ENCODE peak calls at places on chromosomes 6 and 20, in nine cellular contexts. X is SK-N-SH, E is A549, K is retinal pigment epithelial cell, I is astrocyte of the cerebellum, V is prostate gland, M is psoas muscle, G is stomach, T is cardiac fibroblast. S is an unnamed sample.

GRCh38 chr20:50651676-50652075 is 39.7 kb downstream of the RIPOR3 start:
- DNase-seq in M (no peak), I (no peak), K (no peak), G (no peak), E (no peak), T (no peak), V (no peak), X (no peak), S (no peak)

GRCh38 chr20:16661738-16662137 is 68.1 kb upstream of the SNRPB2 start:
- DNase-seq in I (no peak), M (peak; percentile 74), V (no peak), G (no peak), E (no peak), K (no peak), X (no peak), T (no peak), S (no peak)

GRCh38 chr6:25042599-25042936 is 106.8 kb upstream of the RIPOR2 start:
- DNase-seq in K (no peak), M (no peak), I (no peak), E (no peak), G (no peak), V (no peak), T (no peak), X (no peak), S (no peak)

GRCh38 chr20:8631271-8631670 is 437.6 kb upstream of the PLCB4 start:
- DNase-seq in G (no peak), K (no peak), T (no peak), V (no peak), I (peak; percentile 81), X (no peak), M (no peak), E (no peak), S (no peak)

GRCh38 chr6:4928426-4928825 is 75.4 kb downstream of the RPP40 start:
- DNase-seq in I (no peak), K (no peak), G (no peak), M (no peak), T (peak; percentile 46), E (no peak), X (no peak), V (no peak), S (no peak)

GRCh38 chr6:141026504-141026903 is 1106.2 kb upstream of the GJE1 start:
- DNase-seq in E (no peak), V (peak; percentile 36), T (no peak), I (no peak), G (peak; percentile 29), X (no peak), K (no peak), M (no peak), S (no peak)

GRCh38 chr6:40349566-40350192 is 237.5 kb downstream of the LRFN2 start:
- DNase-seq in X (no peak), G (no peak), M (no peak), T (no peak), V (no peak), I (no peak), K (no peak), E (no peak), S (no peak)

GRCh38 chr6:45448417-45449389 is 71.0 kb upstream of the SUPT3H start:
- DNase-seq in K (no peak), T (peak; percentile 35), M (no peak), V (no peak), G (no peak), X (no peak), E (no peak), I (no peak), S (no peak)

GRCh38 chr20:61923371-61924166 is 142.1 kb downstream of the TAF4 start:
- DNase-seq in X (no peak), E (no peak), T (no peak), V (no peak), G (no peak), M (peak; percentile 42), K (no peak), I (no peak), S (no peak)

GRCh38 chr20:3353646-3354045 is 53.8 kb downstream of the DNAAF9 start:
- DNase-seq in E (no peak), X (no peak), G (no peak), T (no peak), K (no peak), M (no peak), V (no peak), I (no peak), S (no peak)

DNA sequence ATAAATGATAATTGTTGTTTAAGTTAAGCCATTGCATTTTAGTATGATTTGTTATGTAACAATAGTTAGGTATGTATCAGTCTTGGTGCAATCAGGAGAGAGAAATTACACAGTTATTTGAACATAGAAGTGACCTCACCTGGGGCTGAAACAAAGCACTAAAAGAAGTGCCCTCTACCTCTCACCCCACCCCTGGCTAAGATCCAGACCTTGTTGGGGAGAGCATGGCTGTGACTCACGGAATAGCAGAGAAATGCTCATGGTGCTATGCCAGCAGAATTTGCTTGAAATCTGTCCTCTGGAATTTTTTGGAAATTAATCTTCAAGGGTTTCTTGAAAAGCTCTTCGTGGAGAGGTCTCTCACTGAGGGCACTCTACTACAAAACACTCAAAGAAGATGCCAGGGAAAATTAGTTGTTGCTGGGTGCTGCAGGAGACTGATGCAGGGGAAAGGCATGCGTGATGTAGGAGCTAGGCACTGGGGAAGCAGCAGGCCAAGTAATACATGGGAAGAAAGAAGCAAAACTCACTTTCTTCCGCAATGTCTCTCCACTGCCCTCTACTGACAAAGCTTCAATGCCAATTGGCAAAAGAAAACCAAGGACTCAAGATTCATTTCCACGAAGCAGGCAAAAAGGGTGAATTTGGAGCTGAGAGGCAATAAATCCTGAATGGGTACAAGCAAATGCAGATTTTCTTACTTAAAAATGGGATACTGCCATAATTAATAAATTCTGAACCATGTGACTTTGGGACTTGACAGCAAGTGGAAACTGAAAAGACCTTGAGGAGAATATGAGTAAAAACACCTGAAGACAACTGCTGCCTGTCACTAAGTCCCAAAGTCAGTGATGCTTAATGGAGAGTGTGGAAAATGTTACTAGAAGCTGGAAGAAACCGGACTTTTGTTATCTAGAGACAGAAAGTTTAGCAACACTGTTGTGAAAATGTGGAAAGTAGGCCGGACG is 136.3 kb upstream of the ZNF184 start:
- DNase-seq in T (peak; percentile 81), I (no peak), M (no peak), V (no peak), G (no peak), K (no peak), X (no peak), E (no peak), S (peak; percentile 82)
- TF ChIP-seq CTCF in T (peak; percentile 87), I (peak; percentile 84), M (peak; percentile 7), V (peak; percentile 32), G (no peak), K (peak; percentile 94), X (peak; percentile 66), E (peak; percentile 71), S (peak; percentile 88)

GRCh38 chr20:58141971-58142842 is 86.2 kb downstream of the ANKRD60 start:
- DNase-seq in I (no peak), X (no peak), G (no peak), K (no peak), E (no peak), T (no peak), M (no peak), V (no peak), S (no peak)

GRCh38 chr20:58142843-58143185 is 85.6 kb downstream of the ANKRD60 start:
- DNase-seq in K (no peak), I (no peak), V (no peak), M (no peak), G (no peak), T (no peak), X (no peak), E (no peak), S (no peak)

GRCh38 chr20:58139849-58140786 is 88.3 kb downstream of the ANKRD60 start:
- DNase-seq in T (no peak), M (no peak), E (no peak), G (no peak), I (no peak), K (no peak), X (no peak), V (no peak), S (no peak)

GRCh38 chr20:58141496-58141895 is 87.0 kb downstream of the ANKRD60 start:
- DNase-seq in T (no peak), M (no peak), V (no peak), G (no peak), K (no peak), X (no peak), I (no peak), E (no peak), S (no peak)

DNA sequence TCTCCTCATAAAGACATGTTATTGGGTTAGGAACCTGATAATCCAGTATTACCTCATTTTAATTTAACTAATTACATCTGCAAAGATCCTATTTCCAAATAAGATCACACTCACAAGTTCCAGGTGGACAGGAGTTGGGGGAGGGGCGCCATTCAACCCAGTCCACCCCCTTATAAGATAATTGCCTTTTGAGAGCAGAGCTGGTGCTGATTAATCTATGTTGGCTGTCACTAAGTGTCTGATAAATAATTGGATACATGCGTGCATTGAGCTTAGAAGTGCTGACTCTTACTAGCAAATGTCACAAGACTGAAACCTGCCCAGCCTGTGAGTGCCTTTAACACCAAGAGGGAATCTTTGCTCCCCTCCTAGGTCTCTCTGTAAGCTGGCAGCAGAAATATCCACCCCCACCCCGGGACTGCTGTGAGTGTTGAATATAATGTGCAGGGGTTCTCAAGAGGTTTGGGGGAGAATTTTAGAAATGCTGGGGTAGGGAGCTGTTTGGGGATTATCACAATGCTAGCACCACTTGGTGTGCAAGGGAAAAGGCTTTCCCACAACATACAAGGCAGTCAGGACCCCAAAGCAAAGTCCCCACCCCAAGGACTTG is 87.6 kb downstream of the ANKRD60 start:
- DNase-seq in I (no peak), G (no peak), T (no peak), K (no peak), V (no peak), E (no peak), X (no peak), M (no peak), S (no peak)
- H3K4me3 ChIP-seq in I (no peak overlapping the region), G (no peak overlapping the region), T (no peak overlapping the region), K (no peak overlapping the region), V (no peak overlapping the region), E (no peak overlapping the region), X (no peak overlapping the region), M (no peak overlapping the region), S (no peak overlapping the region)

GRCh38 chr6:78526432-78526831 is 340.9 kb upstream of the IRAK1BP1 start:
- DNase-seq in G (no peak), X (no peak), E (no peak), M (no peak), T (no peak), V (no peak), K (no peak), I (no peak), S (peak; percentile 20)
- TF ChIP-seq CTCF in G (no peak), X (no peak), E (no peak), M (no peak), T (no peak), V (no peak), K (no peak), I (no peak), S (peak; percentile 16)

DNA sequence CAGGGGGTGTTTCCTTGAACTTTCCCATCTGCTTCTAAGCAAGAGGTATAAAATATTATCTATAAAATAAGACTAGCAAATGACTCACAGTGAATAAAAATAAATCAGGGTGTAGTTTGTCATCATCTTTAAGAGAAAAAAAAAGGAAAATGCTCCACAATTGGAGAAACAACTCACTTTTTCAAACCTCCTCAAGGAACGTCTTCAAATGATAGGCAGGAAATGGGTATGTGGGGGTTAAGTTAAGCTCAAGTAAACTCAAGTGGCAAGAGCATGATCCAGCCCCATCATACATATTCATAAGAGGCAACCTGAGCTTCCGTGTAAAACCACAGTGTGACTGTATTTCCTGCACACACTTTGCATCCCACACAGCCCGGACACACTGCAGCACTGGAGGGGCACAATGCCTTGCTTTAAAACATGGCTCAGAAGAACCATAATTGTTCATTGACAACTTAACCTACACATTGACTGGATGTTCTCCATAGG is 58.5 kb upstream of the CEP85L start:
- DNase-seq in X (no peak), K (no peak), V (no peak), E (no peak), G (peak; percentile 39), I (peak; percentile 51), T (peak; percentile 66), M (no peak), S (peak; percentile 88)
- H3K4me3 ChIP-seq in X (peak overlapping the region; percentile 61), K (peak overlapping the region; percentile 40), V (peak overlapping the region; percentile 17), E (peak overlapping the region; percentile 46), G (peak overlapping the region; percentile 30), I (peak overlapping the region; percentile 52), T (no peak overlapping the region), M (peak overlapping the region; percentile 63), S (no peak overlapping the region)

S was measured in bronchial epithelial cell.